ENCODE peak calls at places on chromosomes 1 and 21, in four cellular contexts. B, U, E and T are unnamed samples.

GRCh38 chr1:21340230-21340564 is 49.9 kb upstream of the ECE1 start:
- DNase-seq in U (no peak), B (no peak), E (no peak), T (no peak)

GRCh38 chr1:50705041-50705440 is 255.0 kb downstream of the FAF1 start:
- DNase-seq in E (no peak), B (no peak), U (no peak), T (no peak)

GRCh38 chr1:75501565-75501964 is 109.3 kb downstream of the SLC44A5 start:
- DNase-seq in E (peak; percentile 41), B (no peak), U (no peak), T (no peak)

GRCh38 chr1:83818916-83819315 is 180.0 kb downstream of the TTLL7 start:
- DNase-seq in E (no peak), B (no peak), U (no peak), T (peak; percentile 14)

GRCh38 chr1:38783659-38784229 is 75.8 kb downstream of the RRAGC start:
- DNase-seq in E (peak; percentile 37), U (no peak), B (no peak), T (peak; percentile 13)

GRCh38 chr1:211476200-211476849 is 15.6 kb downstream of the RD3 start:
- DNase-seq in U (peak; percentile 20), B (peak; percentile 70), E (peak; percentile 76), T (peak; percentile 56)

GRCh38 chr1:243979396-243979795 is 71.7 kb upstream of the ZBTB18 start:
- DNase-seq in E (peak; percentile 48), U (no peak), B (no peak), T (no peak)

GRCh38 chr1:151512801-151513625 is 1.8 kb downstream of the CGN start:
- DNase-seq in E (no peak), B (peak; percentile 78), U (no peak), T (no peak)

GRCh38 chr1:240136402-240136801 is 44.7 kb downstream of the FMN2 start:
- DNase-seq in E (no peak), U (no peak), B (no peak), T (no peak)

GRCh38 chr1:211473823-211474222 is 18.1 kb downstream of the RD3 start:
- DNase-seq in U (no peak), E (no peak), B (no peak), T (no peak)

GRCh38 chr1:226511296-226511695 is 37.3 kb upstream of the STUM start:
- DNase-seq in U (no peak), B (no peak), E (no peak), T (no peak)

GRCh38 chr1:201736707-201737320 is 92.1 kb upstream of the IPO9 start:
- DNase-seq in E (no peak), U (no peak), B (no peak), T (no peak)

GRCh38 chr1:11059166-11059989 is 440 bp downstream of the SRM start:
- DNase-seq in U (no peak), B (peak; percentile 68), E (peak; percentile 78), T (no peak)

GRCh38 chr1:7299329-7299799 is 471.7 kb upstream of the VAMP3 start:
- DNase-seq in B (peak; percentile 50), E (no peak), U (no peak), T (no peak)

GRCh38 chr1:186806477-186806876 is 22.3 kb upstream of the PLA2G4A start:
- DNase-seq in E (no peak), U (no peak), B (no peak), T (peak; percentile 5)

GRCh38 chr1:54884135-54884586 is 2.8 kb downstream of the DHCR24 start:
- DNase-seq in B (no peak), E (no peak), U (no peak), T (peak; percentile 78)
- TF ChIP-seq TCF12 in B (no peak), E (no peak), U (no peak), T (no peak)

DNA sequence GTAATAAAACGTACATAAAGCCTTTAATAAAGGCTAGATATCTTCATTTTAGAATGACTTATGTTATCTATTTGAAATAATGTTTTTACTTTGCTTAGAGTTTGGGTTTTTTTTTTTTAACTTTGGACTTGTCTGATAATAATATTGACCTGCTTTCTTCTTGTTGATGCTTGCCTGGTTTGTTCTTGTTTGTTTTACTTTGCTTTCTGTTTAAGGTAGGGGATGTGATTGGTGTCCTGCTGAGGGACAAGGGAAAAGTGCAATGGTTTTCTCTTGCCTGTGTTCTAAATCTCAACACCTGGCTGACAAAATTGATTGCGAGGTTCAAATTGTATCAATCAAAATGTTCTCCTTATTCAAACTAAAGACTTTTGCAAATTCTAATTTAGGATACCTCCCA is 2.2 kb upstream of the FH start:
- DNase-seq in U (no peak), E (no peak), B (no peak), T (peak; percentile 6)
- TF ChIP-seq TAF1 in U (no peak), E (no peak), B (no peak), T (no peak)

GRCh38 chr1:158285756-158286241 is 3.9 kb upstream of the CD1C start:
- DNase-seq in B (peak; percentile 34), E (no peak), U (peak; percentile 79), T (no peak)

GRCh38 chr1:158289722-158290570 is at the start of gene CD1C:
- DNase-seq in E (no peak), U (no peak), B (no peak), T (no peak)

GRCh38 chr1:158286487-158286886 is 3.2 kb upstream of the CD1C start:
- DNase-seq in B (no peak), U (no peak), E (no peak), T (no peak)

GRCh38 chr1:158283965-158284364 is 5.8 kb upstream of the CD1C start:
- DNase-seq in B (no peak), E (no peak), U (peak; percentile 61), T (no peak)

GRCh38 chr1:158286966-158287365 is 2.8 kb upstream of the CD1C start:
- DNase-seq in E (no peak), B (no peak), U (peak; percentile 31), T (no peak)
- TF ChIP-seq TCF12 in E (no peak), B (no peak), U (no peak), T (no peak)

GRCh38 chr1:56297948-56298347 is 281.4 kb downstream of the PLPP3 start:
- DNase-seq in E (no peak), B (no peak), U (no peak), T (peak; percentile 83)
- TF ChIP-seq TAF1 in E (no peak), B (no peak), U (no peak), T (no peak)

DNA sequence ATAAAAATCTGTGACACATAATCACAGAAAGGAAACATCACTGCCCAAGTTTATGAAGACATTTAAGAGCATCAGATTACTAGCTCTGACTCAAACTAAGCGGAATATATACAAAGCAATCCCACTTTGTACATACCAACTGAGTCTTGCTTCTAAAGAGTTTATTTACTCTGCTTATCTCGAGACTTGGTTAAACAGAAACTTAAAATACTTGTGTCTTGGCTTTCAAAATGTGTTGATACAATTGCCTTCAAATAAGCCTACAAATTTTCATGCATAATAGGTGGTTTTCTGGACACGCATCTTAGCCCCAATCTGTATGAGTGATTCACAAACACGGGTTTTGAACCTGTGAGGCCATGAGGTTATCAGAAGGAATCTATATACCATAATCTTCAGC is 21.0 kb downstream of the CD160 start:
- DNase-seq in U (no peak), B (no peak), E (no peak), T (no peak)
- TF ChIP-seq TCF12 in U (no peak), B (no peak), E (no peak), T (no peak)

DNA sequence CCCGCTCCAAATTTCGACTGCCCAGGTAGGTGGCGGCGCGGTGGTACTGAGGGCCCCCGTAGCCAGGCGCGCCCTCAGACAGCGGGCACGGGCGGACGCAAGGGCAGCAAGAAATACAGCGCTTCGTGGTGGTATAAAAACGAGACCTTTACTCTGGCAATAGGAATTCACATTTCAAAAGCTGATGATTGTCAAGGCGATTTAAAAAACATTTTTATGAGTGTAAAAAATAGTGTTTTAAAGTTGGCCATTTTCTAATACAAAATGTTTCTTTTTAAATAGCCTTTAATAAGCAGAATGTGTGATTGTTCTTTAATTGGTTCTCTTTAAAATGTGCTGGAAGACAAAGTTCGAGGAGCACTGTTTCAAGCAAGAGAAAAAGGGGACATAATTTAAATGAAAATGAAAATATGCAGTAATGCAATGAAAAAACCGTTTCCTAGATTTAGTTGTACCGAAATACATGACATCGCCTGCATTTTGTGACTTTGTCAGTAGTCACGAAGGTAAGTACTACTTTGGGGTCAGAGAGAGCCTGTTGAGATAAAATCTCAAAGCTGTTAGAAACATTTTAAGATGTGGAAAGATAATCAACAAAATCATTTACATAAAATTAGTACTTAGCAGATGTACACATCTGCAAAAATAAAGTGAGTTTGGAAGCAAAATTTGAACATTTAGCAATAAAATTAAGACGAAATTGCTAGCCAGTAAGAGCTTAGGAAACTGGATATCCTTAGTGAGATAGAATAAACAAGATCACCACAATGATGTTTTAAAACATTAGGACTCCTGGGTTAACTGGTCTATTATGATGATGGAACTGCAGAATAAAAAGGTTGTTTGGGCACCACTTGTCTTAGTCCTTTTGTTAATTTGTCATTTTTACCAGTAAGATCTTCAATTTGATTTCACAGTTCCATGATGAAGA is 1.1 kb upstream of the PSMG1 start:
- DNase-seq in E (no peak), B (no peak), U (no peak), T (no peak)
- TF ChIP-seq TAF1 in E (no peak), B (no peak), U (no peak), T (no peak)

DNA sequence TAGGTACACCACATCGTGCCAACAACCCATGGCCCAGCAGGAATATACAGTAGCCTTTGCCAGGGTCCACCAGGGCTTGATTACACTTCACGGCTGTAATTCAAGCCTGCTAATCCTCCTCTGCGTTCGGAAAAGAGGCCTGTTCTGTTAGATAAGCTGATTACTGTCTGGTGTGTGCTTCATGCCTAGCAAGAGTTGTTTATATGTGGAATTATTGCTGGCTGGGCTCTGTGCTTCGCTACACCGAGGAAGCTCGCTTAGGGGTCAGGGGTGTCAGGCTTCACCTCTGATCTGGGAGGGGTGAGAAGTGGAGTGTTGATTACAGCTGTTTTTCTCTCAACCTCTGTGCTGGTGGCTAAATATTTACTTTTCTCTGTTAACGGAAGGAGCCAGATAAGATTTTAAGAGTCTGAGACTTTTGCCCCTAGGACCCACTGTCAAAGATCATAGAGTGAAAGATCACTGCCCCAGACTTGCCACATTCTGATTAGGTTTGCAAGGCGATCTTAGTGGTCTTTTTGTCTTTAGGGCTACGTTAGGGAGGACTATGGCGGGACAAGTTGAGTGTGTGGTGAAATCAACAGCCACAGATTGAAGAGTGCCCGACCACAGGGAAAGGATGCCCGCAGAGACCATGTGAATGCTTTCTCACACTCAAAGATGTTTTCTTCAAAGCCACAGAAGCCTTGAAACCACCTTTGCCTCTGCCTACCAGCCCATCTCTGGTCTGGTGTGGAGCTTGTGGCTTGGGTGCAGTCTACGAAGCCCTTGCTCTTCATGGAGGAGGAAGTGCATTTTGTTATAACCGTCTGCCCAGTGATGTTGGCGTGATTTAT is 216.1 kb downstream of the PBX1 start:
- DNase-seq in U (no peak), E (peak; percentile 65), B (no peak), T (no peak)
- TF ChIP-seq TCF12 in U (no peak), E (peak; percentile 5), B (no peak), T (no peak)